ENCODE peak calls at places on chromosomes 2 and 18, in eight cellular contexts. J, D, T, I, N, F, V and O are unnamed samples.

GRCh38 chr2:217851191-217852020 is 151.4 kb downstream of the TNS1 start:
- DNase-seq in V (no peak), D (no peak), N (peak; percentile 56), I (peak; percentile 71), F (no peak), T (no peak), J (no peak), O (no peak)

GRCh38 chr2:234949762-234950434 is 1.9 kb upstream of the SH3BP4 start:
- DNase-seq in I (no peak), J (no peak), V (no peak), D (no peak), N (no peak), F (no peak), T (no peak), O (no peak)

GRCh38 chr2:160934991-160935390 is 225.2 kb upstream of the TANK start:
- DNase-seq in D (no peak), T (no peak), J (no peak), N (no peak), V (no peak), F (no peak), I (no peak), O (no peak)

GRCh38 chr2:182854405-182855105 is 11.9 kb downstream of the FRZB start:
- DNase-seq in D (no peak), N (no peak), J (no peak), T (no peak), F (no peak), I (no peak), V (no peak), O (no peak)

GRCh38 chr2:11681722-11682589 is 12.0 kb upstream of the NTSR2 start:
- DNase-seq in T (peak; percentile 10), V (peak; percentile 83), F (peak; percentile 8), D (peak; percentile 39), J (peak; percentile 81), I (no peak), N (no peak), O (no peak)

GRCh38 chr2:171688129-171688465 is 828 bp downstream of the DYNC1I2 start:
- DNase-seq in V (no peak), I (no peak), J (peak; percentile 11), F (no peak), D (no peak), N (no peak), T (peak; percentile 21), O (no peak)

GRCh38 chr2:47007221-47007825 is 91.7 kb upstream of the MCFD2 start:
- DNase-seq in N (no peak), I (no peak), F (no peak), T (peak; percentile 51), J (no peak), V (no peak), D (no peak), O (no peak)

GRCh38 chr2:119288576-119288975 is 64.9 kb downstream of the STEAP3 start:
- DNase-seq in N (no peak), J (peak; percentile 6), D (no peak), T (no peak), V (no peak), F (no peak), I (no peak), O (no peak)

GRCh38 chr2:72149556-72150156 is 2.0 kb upstream of the CYP26B1 start:
- DNase-seq in V (peak; percentile 46), F (no peak), T (no peak), N (peak; percentile 23), I (peak; percentile 78), D (no peak), J (peak; percentile 16), O (no peak)

GRCh38 chr18:22556271-22556990 is 138.7 kb upstream of the CTAGE1 start:
- DNase-seq in J (no peak), I (peak; percentile 95), V (no peak), N (peak; percentile 82), F (no peak), D (no peak), T (no peak), O (no peak)

GRCh38 chr2:95281786-95282185 is 7.5 kb downstream of the PROM2 start:
- DNase-seq in J (no peak), N (no peak), T (no peak), F (no peak), D (no peak), I (no peak), V (no peak), O (no peak)

GRCh38 chr2:120729410-120730052 is 6.1 kb upstream of the GLI2 start:
- DNase-seq in J (no peak), V (no peak), N (no peak), I (no peak), F (no peak), D (no peak), T (no peak), O (no peak)

GRCh38 chr2:30139131-30139870 is 7.5 kb upstream of the YPEL5 start:
- DNase-seq in J (no peak), V (no peak), F (no peak), T (no peak), N (no peak), I (no peak), D (no peak), O (no peak)

GRCh38 chr2:8998418-8998817 is 5.1 kb downstream of the MBOAT2 start:
- DNase-seq in F (no peak), T (no peak), V (no peak), I (no peak), D (no peak), N (no peak), J (no peak), O (no peak)

GRCh38 chr2:85278361-85278760 is 49.4 kb downstream of the TGOLN2 start:
- DNase-seq in F (no peak), I (no peak), J (no peak), D (no peak), N (no peak), V (no peak), T (no peak), O (no peak)

GRCh38 chr18:51021226-51021965 is 8.6 kb upstream of the SMAD4 start:
- DNase-seq in T (no peak), J (no peak), N (no peak), D (no peak), I (no peak), V (no peak), F (no peak), O (no peak)

GRCh38 chr2:207770602-207771404 is 1.1 kb upstream of the FZD5 start:
- DNase-seq in D (no peak), V (no peak), I (no peak), N (peak; percentile 41), J (peak; percentile 30), T (no peak), F (no peak), O (no peak)

GRCh38 chr2:239309398-239310245 is 91.2 kb downstream of the HDAC4 start:
- DNase-seq in D (no peak), T (no peak), N (no peak), J (no peak), F (no peak), I (peak; percentile 69), V (no peak), O (no peak)

GRCh38 chr18:26532367-26533340 is 15.7 kb downstream of the KCTD1 start:
- DNase-seq in T (no peak), N (no peak), D (no peak), I (no peak), V (no peak), J (no peak), F (no peak), O (no peak)

GRCh38 chr18:70423988-70424387 is 135.1 kb downstream of the SOCS6 start:
- DNase-seq in N (no peak), I (no peak), V (no peak), F (no peak), T (no peak), J (no peak), D (no peak), O (no peak)

GRCh38 chr2:197993363-197993762 is 189.0 kb downstream of the PLCL1 start:
- DNase-seq in J (no peak), T (no peak), V (no peak), N (no peak), I (no peak), F (no peak), D (no peak), O (no peak)

GRCh38 chr2:217356795-217357194 is 496.9 kb upstream of the TNP1 start:
- DNase-seq in V (no peak), N (peak; percentile 37), F (no peak), D (no peak), I (peak; percentile 80), J (no peak), T (no peak), O (no peak)

GRCh38 chr18:36296591-36297418 is 708 bp upstream of the FHOD3 start:
- DNase-seq in J (peak; percentile 44), V (peak; percentile 94), I (peak; percentile 91), F (no peak), N (peak; percentile 56), D (no peak), T (peak; percentile 90), O (no peak)